ENCODE peak calls at places on chromosomes 11 and 22, in ten cellular contexts. G is suprapubic skin, F is stomach, Z is A549, J is H1, Q is transverse colon, Y is sigmoid colon, R is tibial nerve, E is K562, U is esophagus muscularis mucosa. H is an unnamed sample.

GRCh38 chr11:67486481-67487195 is 3.8 kb downstream of the AIP start:
- DNase-seq in G (no peak), F (no peak), Z (no peak), J (no peak), Q (peak; percentile 60), Y (no peak), R (no peak), E (no peak), U (no peak), H (no peak)

GRCh38 chr11:9265211-9266131 is at the start of gene DENND5A:
- DNase-seq in G (peak; percentile 90), F (peak; percentile 82), Z (peak; percentile 98), J (peak; percentile 61), Q (peak; percentile 77), Y (peak; percentile 94), R (peak; percentile 53), E (peak; percentile 92), U (peak; percentile 94), H (peak; percentile 89)

GRCh38 chr22:49305966-49306631 is 521.6 kb downstream of the BRD1 start:
- DNase-seq in G (peak; percentile 66), F (peak; percentile 13), Z (no peak), J (no peak), Q (peak; percentile 3), Y (peak; percentile 21), R (no peak), E (no peak), U (no peak), H (no peak)

GRCh38 chr11:104476454-104476853 is 312.5 kb upstream of the PDGFD start:
- DNase-seq in G (no peak), F (no peak), Z (no peak), J (no peak), Q (no peak), Y (no peak), R (no peak), E (no peak), U (no peak), H (no peak)

GRCh38 chr11:46247664-46248063 is 29.8 kb upstream of the CREB3L1 start:
- DNase-seq in G (no peak), F (peak; percentile 75), Z (peak; percentile 46), J (no peak), Q (peak; percentile 77), Y (no peak), R (no peak), E (peak; percentile 87), U (no peak), H (no peak)

GRCh38 chr11:2975594-2975993 is 16.5 kb downstream of the NAP1L4 start:
- DNase-seq in G (no peak), F (peak; percentile 32), Z (peak; percentile 51), J (no peak), Q (no peak), Y (no peak), R (no peak), E (peak; percentile 61), U (no peak), H (no peak)

GRCh38 chr11:87252869-87253268 is 215.1 kb downstream of the TMEM135 start:
- DNase-seq in G (no peak), F (no peak), Z (no peak), J (no peak), Q (no peak), Y (no peak), R (no peak), E (no peak), U (no peak), H (no peak)

GRCh38 chr11:92939305-92939704 is 30.1 kb upstream of the MTNR1B start:
- DNase-seq in G (no peak), F (no peak), Z (no peak), J (no peak), Q (no peak), Y (no peak), R (no peak), E (no peak), U (no peak), H (no peak)

DNA sequence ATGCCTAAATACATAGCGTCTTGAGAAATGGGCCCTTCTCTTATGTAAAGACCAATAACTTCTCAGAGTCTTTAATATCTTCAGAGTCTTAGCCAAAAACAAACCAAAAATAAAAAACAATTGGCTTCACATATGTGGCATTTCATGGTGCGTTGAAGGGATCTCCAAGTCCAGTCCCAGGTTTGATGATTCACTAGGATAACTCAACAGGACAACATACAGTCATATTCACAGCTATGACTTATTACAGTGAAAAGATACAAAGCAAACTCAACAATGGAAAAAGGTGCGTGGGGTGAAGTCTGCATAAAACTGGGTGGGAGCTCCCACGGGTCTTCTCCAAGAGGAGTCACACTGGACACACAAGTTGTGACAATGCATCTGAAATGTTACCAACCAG is 12.6 kb downstream of the SYTL2 start:
- DNase-seq in G (no peak), F (no peak), Z (no peak), J (no peak), Q (no peak), Y (no peak), R (no peak), E (no peak), U (no peak), H (no peak)
- TF ChIP-seq EP300 in G (no peak), F (no peak), Z (no peak), J (no peak), Q (no peak), Y (no peak), R (no peak), E (no peak), U (no peak), H (no peak)

GRCh38 chr11:69295995-69296889 is 2.3 kb downstream of the MYEOV start:
- DNase-seq in G (peak; percentile 92), F (peak; percentile 43), Z (no peak), J (no peak), Q (peak; percentile 50), Y (peak; percentile 82), R (no peak), E (peak; percentile 53), U (no peak), H (no peak)

GRCh38 chr11:69297926-69298777 is 4.2 kb downstream of the MYEOV start:
- DNase-seq in G (peak; percentile 86), F (peak; percentile 82), Z (peak; percentile 76), J (no peak), Q (peak; percentile 85), Y (peak; percentile 83), R (peak; percentile 54), E (peak; percentile 83), U (no peak), H (peak; percentile 25)

GRCh38 chr11:69295079-69295994 is 1.4 kb downstream of the MYEOV start:
- DNase-seq in G (no peak), F (no peak), Z (no peak), J (no peak), Q (no peak), Y (no peak), R (no peak), E (peak; percentile 74), U (no peak), H (no peak)

GRCh38 chr11:69297225-69297925 is 3.4 kb downstream of the MYEOV start:
- DNase-seq in G (peak; percentile 95), F (peak; percentile 92), Z (peak; percentile 93), J (peak; percentile 31), Q (peak; percentile 94), Y (peak; percentile 93), R (peak; percentile 90), E (peak; percentile 96), U (peak; percentile 97), H (peak; percentile 63)

GRCh38 chr11:69296890-69297224 is 2.9 kb downstream of the MYEOV start:
- DNase-seq in G (no peak), F (peak; percentile 50), Z (no peak), J (no peak), Q (peak; percentile 59), Y (no peak), R (no peak), E (no peak), U (no peak), H (no peak)
- H3K27ac ChIP-seq in G (peak overlapping the region; percentile 61), F (peak overlapping the region; percentile 92), Z (peak overlapping the region; percentile 93), J (no peak overlapping the region), Q (peak overlapping the region; percentile 81), Y (peak overlapping the region; percentile 77), R (peak overlapping the region; percentile 80), E (peak overlapping the region; percentile 94), U (peak overlapping the region; percentile 77), H (no peak overlapping the region)

GRCh38 chr22:32000171-32000570 is 42.9 kb upstream of the SLC5A1 start:
- DNase-seq in G (no peak), F (no peak), Z (no peak), J (no peak), Q (no peak), Y (no peak), R (no peak), E (no peak), U (no peak), H (no peak)

GRCh38 chr22:31995046-31995445 is 48.0 kb upstream of the SLC5A1 start:
- DNase-seq in G (no peak), F (no peak), Z (no peak), J (no peak), Q (no peak), Y (no peak), R (no peak), E (peak; percentile 7), U (no peak), H (no peak)

GRCh38 chr22:31995807-31996206 is 47.3 kb upstream of the SLC5A1 start:
- DNase-seq in G (no peak), F (no peak), Z (no peak), J (no peak), Q (no peak), Y (no peak), R (no peak), E (no peak), U (no peak), H (no peak)

DNA sequence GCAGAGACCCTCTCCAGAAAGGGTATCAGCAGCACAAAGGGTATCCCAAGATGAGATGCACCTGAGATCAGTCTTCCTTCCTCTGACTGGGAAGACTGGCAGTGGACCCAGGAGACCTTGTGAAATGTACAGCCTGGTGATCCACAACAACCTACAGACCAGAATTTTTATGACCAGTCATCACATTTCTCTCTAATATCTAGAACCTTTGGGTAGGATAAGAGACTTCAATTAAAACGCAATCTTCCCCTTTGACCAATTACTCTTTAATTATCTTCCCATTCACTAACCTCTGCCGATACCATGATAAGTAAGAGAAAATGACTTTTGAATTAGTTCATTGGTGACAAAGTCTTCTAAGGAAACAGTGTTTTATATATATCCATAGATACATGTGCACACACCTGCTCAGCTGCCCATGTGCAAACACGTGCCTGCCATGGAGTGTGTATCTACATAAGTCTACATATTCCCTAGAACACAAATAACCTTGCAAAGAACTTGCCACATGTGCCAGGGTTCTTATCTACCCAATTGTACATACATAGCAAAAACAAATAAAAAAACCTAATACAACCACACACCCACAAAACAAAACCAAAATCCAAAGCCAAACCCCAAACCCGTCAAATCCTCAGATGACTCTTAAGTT is 44.2 kb upstream of the SLC5A1 start:
- DNase-seq in G (no peak), F (peak; percentile 65), Z (no peak), J (no peak), Q (no peak), Y (no peak), R (no peak), E (no peak), U (no peak), H (no peak)
- H3K4me1 ChIP-seq in G (no peaks in the 10 kb centered on the region), F (no peaks in the 10 kb centered on the region), Z (no peaks in the 10 kb centered on the region), J (no peaks in the 10 kb centered on the region), Q (no peaks in the 10 kb centered on the region), Y (no peaks in the 10 kb centered on the region), R (no peaks in the 10 kb centered on the region), E (no peaks in the 10 kb centered on the region), U (no peaks in the 10 kb centered on the region), H (no peaks in the 10 kb centered on the region)

DNA sequence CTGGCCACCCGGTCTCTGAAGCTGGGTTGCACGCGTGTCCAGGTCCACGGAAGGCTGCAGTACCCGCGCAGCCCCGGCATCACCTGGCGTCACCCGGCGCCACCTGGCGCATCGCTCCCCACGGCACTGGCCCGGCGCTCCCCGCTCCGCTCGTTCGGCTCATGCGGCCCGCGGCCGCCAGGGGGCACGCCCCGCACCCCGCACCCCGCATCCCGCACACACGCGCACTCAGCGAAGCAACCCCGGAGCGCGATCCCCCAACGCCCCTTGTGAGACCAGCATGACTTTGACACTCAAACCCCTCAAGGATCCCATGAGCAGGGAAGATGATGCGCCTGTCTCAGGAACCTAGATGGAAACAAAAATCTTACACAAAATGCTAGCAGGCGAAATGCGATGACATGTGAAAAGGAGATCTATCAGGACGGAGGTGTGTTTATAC is 11.9 kb downstream of the B3GNT6 start:
- DNase-seq in G (no peak), F (peak; percentile 67), Z (peak; percentile 87), J (no peak), Q (peak; percentile 74), Y (peak; percentile 66), R (no peak), E (peak; percentile 80), U (no peak), H (peak; percentile 48)
- TF ChIP-seq EP300 in G (no peak), F (no peak), Z (no peak), J (no peak), Q (no peak), Y (no peak), R (no peak), E (no peak), U (no peak), H (no peak)